ENCODE peak calls at places on chromosomes 2 and 18, in nine cellular contexts. One of them, this sample, is unnamed.

GRCh38 chr2:177998006-177998405 is 74.6 kb downstream of the PDE11A start:
- DNase-seq in AG04450: peak
- DNase-seq in NCI-H2227 treated with DMSO at 0.1 percent for 48 hours: no peak
- DNase-seq in T-helper 9 cell: no peak
- DNase-seq in GM18507: no peak
- DNase-seq in stimulated activated CD4-positive, alpha-beta T cell treated with anti-CD3 and anti-CD28 coated beads, Interleukin-1b, Interleukin-23, amount 100 ng/mL, for 24 hours: no peak
- DNase-seq in NCI-H1092: no peak
- DNase-seq in activated T-cell treated with anti-CD3 and anti-CD28 coated beads, Interleukin-2, amount 50 U/mL, for 72 hours: no peak
- DNase-seq in Calu3: no peak
- DNase-seq in this sample: peak

GRCh38 chr18:45231606-45232005 is 383.7 kb upstream of the SLC14A2 start:
- DNase-seq in AG04450: no peak
- DNase-seq in NCI-H2227 treated with DMSO at 0.1 percent for 48 hours: no peak
- DNase-seq in T-helper 9 cell: no peak
- DNase-seq in GM18507: no peak
- DNase-seq in stimulated activated CD4-positive, alpha-beta T cell treated with anti-CD3 and anti-CD28 coated beads, Interleukin-1b, Interleukin-23, amount 100 ng/mL, for 24 hours: no peak
- DNase-seq in NCI-H1092: no peak
- DNase-seq in activated T-cell treated with anti-CD3 and anti-CD28 coated beads, Interleukin-2, amount 50 U/mL, for 72 hours: no peak
- DNase-seq in Calu3: no peak
- DNase-seq in this sample: no peak

GRCh38 chr2:11698009-11698922 is 28.3 kb upstream of the NTSR2 start:
- DNase-seq in AG04450: no peak
- DNase-seq in NCI-H2227 treated with DMSO at 0.1 percent for 48 hours: no peak
- DNase-seq in T-helper 9 cell: no peak
- DNase-seq in GM18507: no peak
- DNase-seq in stimulated activated CD4-positive, alpha-beta T cell treated with anti-CD3 and anti-CD28 coated beads, Interleukin-1b, Interleukin-23, amount 100 ng/mL, for 24 hours: no peak
- DNase-seq in NCI-H1092: no peak
- DNase-seq in activated T-cell treated with anti-CD3 and anti-CD28 coated beads, Interleukin-2, amount 50 U/mL, for 72 hours: no peak
- DNase-seq in Calu3: no peak
- DNase-seq in this sample: no peak

GRCh38 chr2:189466656-189467055 is 25.4 kb downstream of the WDR75 start:
- DNase-seq in AG04450: peak
- DNase-seq in NCI-H2227 treated with DMSO at 0.1 percent for 48 hours: peak
- DNase-seq in T-helper 9 cell: no peak
- DNase-seq in GM18507: no peak
- DNase-seq in stimulated activated CD4-positive, alpha-beta T cell treated with anti-CD3 and anti-CD28 coated beads, Interleukin-1b, Interleukin-23, amount 100 ng/mL, for 24 hours: no peak
- DNase-seq in NCI-H1092: no peak
- DNase-seq in activated T-cell treated with anti-CD3 and anti-CD28 coated beads, Interleukin-2, amount 50 U/mL, for 72 hours: no peak
- DNase-seq in Calu3: peak
- DNase-seq in this sample: peak

GRCh38 chr2:151334082-151334815 is 23.1 kb upstream of the TNFAIP6 start:
- DNase-seq in AG04450: peak
- DNase-seq in NCI-H2227 treated with DMSO at 0.1 percent for 48 hours: no peak
- DNase-seq in T-helper 9 cell: no peak
- DNase-seq in GM18507: no peak
- DNase-seq in stimulated activated CD4-positive, alpha-beta T cell treated with anti-CD3 and anti-CD28 coated beads, Interleukin-1b, Interleukin-23, amount 100 ng/mL, for 24 hours: no peak
- DNase-seq in NCI-H1092: no peak
- DNase-seq in activated T-cell treated with anti-CD3 and anti-CD28 coated beads, Interleukin-2, amount 50 U/mL, for 72 hours: no peak
- DNase-seq in Calu3: peak
- DNase-seq in this sample: peak

GRCh38 chr2:238820909-238821308 is 27.0 kb upstream of the TWIST2 start:
- DNase-seq in AG04450: no peak
- DNase-seq in NCI-H2227 treated with DMSO at 0.1 percent for 48 hours: no peak
- DNase-seq in T-helper 9 cell: no peak
- DNase-seq in GM18507: no peak
- DNase-seq in stimulated activated CD4-positive, alpha-beta T cell treated with anti-CD3 and anti-CD28 coated beads, Interleukin-1b, Interleukin-23, amount 100 ng/mL, for 24 hours: no peak
- DNase-seq in NCI-H1092: no peak
- DNase-seq in activated T-cell treated with anti-CD3 and anti-CD28 coated beads, Interleukin-2, amount 50 U/mL, for 72 hours: no peak
- DNase-seq in Calu3: no peak
- DNase-seq in this sample: no peak

GRCh38 chr2:39379643-39380524 is 57.2 kb downstream of the MAP4K3 start:
- DNase-seq in AG04450: peak
- DNase-seq in NCI-H2227 treated with DMSO at 0.1 percent for 48 hours: peak
- DNase-seq in T-helper 9 cell: no peak
- DNase-seq in GM18507: peak
- DNase-seq in stimulated activated CD4-positive, alpha-beta T cell treated with anti-CD3 and anti-CD28 coated beads, Interleukin-1b, Interleukin-23, amount 100 ng/mL, for 24 hours: no peak
- DNase-seq in NCI-H1092: peak
- DNase-seq in activated T-cell treated with anti-CD3 and anti-CD28 coated beads, Interleukin-2, amount 50 U/mL, for 72 hours: no peak
- DNase-seq in Calu3: peak
- DNase-seq in this sample: peak

GRCh38 chr18:36314754-36315153 is 17.2 kb downstream of the FHOD3 start:
- DNase-seq in AG04450: peak
- DNase-seq in NCI-H2227 treated with DMSO at 0.1 percent for 48 hours: no peak
- DNase-seq in T-helper 9 cell: no peak
- DNase-seq in GM18507: no peak
- DNase-seq in stimulated activated CD4-positive, alpha-beta T cell treated with anti-CD3 and anti-CD28 coated beads, Interleukin-1b, Interleukin-23, amount 100 ng/mL, for 24 hours: no peak
- DNase-seq in NCI-H1092: no peak
- DNase-seq in activated T-cell treated with anti-CD3 and anti-CD28 coated beads, Interleukin-2, amount 50 U/mL, for 72 hours: no peak
- DNase-seq in Calu3: no peak
- DNase-seq in this sample: peak

GRCh38 chr18:70659026-70659726 is 370.3 kb downstream of the SOCS6 start:
- DNase-seq in AG04450: peak
- DNase-seq in NCI-H2227 treated with DMSO at 0.1 percent for 48 hours: no peak
- DNase-seq in T-helper 9 cell: peak
- DNase-seq in GM18507: no peak
- DNase-seq in stimulated activated CD4-positive, alpha-beta T cell treated with anti-CD3 and anti-CD28 coated beads, Interleukin-1b, Interleukin-23, amount 100 ng/mL, for 24 hours: no peak
- DNase-seq in NCI-H1092: no peak
- DNase-seq in activated T-cell treated with anti-CD3 and anti-CD28 coated beads, Interleukin-2, amount 50 U/mL, for 72 hours: peak
- DNase-seq in Calu3: no peak
- DNase-seq in this sample: no peak

GRCh38 chr18:4453712-4454547 is 1.2 kb downstream of the DLGAP1 start:
- DNase-seq in AG04450: no peak
- DNase-seq in NCI-H2227 treated with DMSO at 0.1 percent for 48 hours: no peak
- DNase-seq in T-helper 9 cell: no peak
- DNase-seq in GM18507: no peak
- DNase-seq in stimulated activated CD4-positive, alpha-beta T cell treated with anti-CD3 and anti-CD28 coated beads, Interleukin-1b, Interleukin-23, amount 100 ng/mL, for 24 hours: no peak
- DNase-seq in NCI-H1092: no peak
- DNase-seq in activated T-cell treated with anti-CD3 and anti-CD28 coated beads, Interleukin-2, amount 50 U/mL, for 72 hours: no peak
- DNase-seq in Calu3: no peak
- DNase-seq in this sample: no peak

GRCh38 chr2:133235959-133236358 is 332.3 kb downstream of the NCKAP5 start:
- DNase-seq in AG04450: peak
- DNase-seq in NCI-H2227 treated with DMSO at 0.1 percent for 48 hours: no peak
- DNase-seq in T-helper 9 cell: no peak
- DNase-seq in GM18507: no peak
- DNase-seq in stimulated activated CD4-positive, alpha-beta T cell treated with anti-CD3 and anti-CD28 coated beads, Interleukin-1b, Interleukin-23, amount 100 ng/mL, for 24 hours: no peak
- DNase-seq in NCI-H1092: no peak
- DNase-seq in activated T-cell treated with anti-CD3 and anti-CD28 coated beads, Interleukin-2, amount 50 U/mL, for 72 hours: no peak
- DNase-seq in Calu3: no peak
- DNase-seq in this sample: no peak

GRCh38 chr2:190789074-190790004 is 91.3 kb upstream of the GLS start:
- DNase-seq in AG04450: no peak
- DNase-seq in NCI-H2227 treated with DMSO at 0.1 percent for 48 hours: no peak
- DNase-seq in T-helper 9 cell: no peak
- DNase-seq in GM18507: no peak
- DNase-seq in stimulated activated CD4-positive, alpha-beta T cell treated with anti-CD3 and anti-CD28 coated beads, Interleukin-1b, Interleukin-23, amount 100 ng/mL, for 24 hours: no peak
- DNase-seq in NCI-H1092: no peak
- DNase-seq in activated T-cell treated with anti-CD3 and anti-CD28 coated beads, Interleukin-2, amount 50 U/mL, for 72 hours: no peak
- DNase-seq in Calu3: no peak
- DNase-seq in this sample: no peak

GRCh38 chr18:61833387-61833786 is 59.4 kb downstream of the RNF152 start:
- DNase-seq in AG04450: no peak
- DNase-seq in NCI-H2227 treated with DMSO at 0.1 percent for 48 hours: no peak
- DNase-seq in T-helper 9 cell: no peak
- DNase-seq in GM18507: no peak
- DNase-seq in stimulated activated CD4-positive, alpha-beta T cell treated with anti-CD3 and anti-CD28 coated beads, Interleukin-1b, Interleukin-23, amount 100 ng/mL, for 24 hours: no peak
- DNase-seq in NCI-H1092: no peak
- DNase-seq in activated T-cell treated with anti-CD3 and anti-CD28 coated beads, Interleukin-2, amount 50 U/mL, for 72 hours: no peak
- DNase-seq in Calu3: no peak
- DNase-seq in this sample: peak

GRCh38 chr2:237550057-237550415 is 16.3 kb upstream of the PRLH start:
- DNase-seq in AG04450: no peak
- DNase-seq in NCI-H2227 treated with DMSO at 0.1 percent for 48 hours: no peak
- DNase-seq in T-helper 9 cell: no peak
- DNase-seq in GM18507: no peak
- DNase-seq in stimulated activated CD4-positive, alpha-beta T cell treated with anti-CD3 and anti-CD28 coated beads, Interleukin-1b, Interleukin-23, amount 100 ng/mL, for 24 hours: no peak
- DNase-seq in NCI-H1092: no peak
- DNase-seq in activated T-cell treated with anti-CD3 and anti-CD28 coated beads, Interleukin-2, amount 50 U/mL, for 72 hours: no peak
- DNase-seq in Calu3: no peak
- DNase-seq in this sample: no peak

GRCh38 chr2:216012133-216012829 is 1.1 kb downstream of the MREG start:
- DNase-seq in AG04450: no peak
- DNase-seq in NCI-H2227 treated with DMSO at 0.1 percent for 48 hours: peak
- DNase-seq in T-helper 9 cell: no peak
- DNase-seq in GM18507: no peak
- DNase-seq in stimulated activated CD4-positive, alpha-beta T cell treated with anti-CD3 and anti-CD28 coated beads, Interleukin-1b, Interleukin-23, amount 100 ng/mL, for 24 hours: no peak
- DNase-seq in NCI-H1092: no peak
- DNase-seq in activated T-cell treated with anti-CD3 and anti-CD28 coated beads, Interleukin-2, amount 50 U/mL, for 72 hours: no peak
- DNase-seq in Calu3: peak
- DNase-seq in this sample: peak

GRCh38 chr2:196875414-196875813 is 51.1 kb downstream of the PGAP1 start:
- DNase-seq in AG04450: no peak
- DNase-seq in NCI-H2227 treated with DMSO at 0.1 percent for 48 hours: no peak
- DNase-seq in T-helper 9 cell: no peak
- DNase-seq in GM18507: no peak
- DNase-seq in stimulated activated CD4-positive, alpha-beta T cell treated with anti-CD3 and anti-CD28 coated beads, Interleukin-1b, Interleukin-23, amount 100 ng/mL, for 24 hours: no peak
- DNase-seq in NCI-H1092: no peak
- DNase-seq in activated T-cell treated with anti-CD3 and anti-CD28 coated beads, Interleukin-2, amount 50 U/mL, for 72 hours: no peak
- DNase-seq in Calu3: no peak
- DNase-seq in this sample: no peak

GRCh38 chr2:128644156-128644555 is 325.5 kb upstream of the HS6ST1 start:
- DNase-seq in AG04450: no peak
- DNase-seq in NCI-H2227 treated with DMSO at 0.1 percent for 48 hours: no peak
- DNase-seq in T-helper 9 cell: no peak
- DNase-seq in GM18507: no peak
- DNase-seq in stimulated activated CD4-positive, alpha-beta T cell treated with anti-CD3 and anti-CD28 coated beads, Interleukin-1b, Interleukin-23, amount 100 ng/mL, for 24 hours: no peak
- DNase-seq in NCI-H1092: no peak
- DNase-seq in activated T-cell treated with anti-CD3 and anti-CD28 coated beads, Interleukin-2, amount 50 U/mL, for 72 hours: no peak
- DNase-seq in Calu3: no peak
- DNase-seq in this sample: no peak

GRCh38 chr2:236166157-236166780 is 1.9 kb downstream of the GBX2 start:
- DNase-seq in AG04450: no peak
- DNase-seq in NCI-H2227 treated with DMSO at 0.1 percent for 48 hours: no peak
- DNase-seq in T-helper 9 cell: no peak
- DNase-seq in GM18507: no peak
- DNase-seq in stimulated activated CD4-positive, alpha-beta T cell treated with anti-CD3 and anti-CD28 coated beads, Interleukin-1b, Interleukin-23, amount 100 ng/mL, for 24 hours: no peak
- DNase-seq in NCI-H1092: no peak
- DNase-seq in activated T-cell treated with anti-CD3 and anti-CD28 coated beads, Interleukin-2, amount 50 U/mL, for 72 hours: no peak
- DNase-seq in Calu3: no peak
- DNase-seq in this sample: no peak

GRCh38 chr2:201777043-201777442 is 3.7 kb downstream of the ALS2 start:
- DNase-seq in AG04450: no peak
- DNase-seq in NCI-H2227 treated with DMSO at 0.1 percent for 48 hours: no peak
- DNase-seq in T-helper 9 cell: no peak
- DNase-seq in GM18507: no peak
- DNase-seq in stimulated activated CD4-positive, alpha-beta T cell treated with anti-CD3 and anti-CD28 coated beads, Interleukin-1b, Interleukin-23, amount 100 ng/mL, for 24 hours: no peak
- DNase-seq in NCI-H1092: no peak
- DNase-seq in activated T-cell treated with anti-CD3 and anti-CD28 coated beads, Interleukin-2, amount 50 U/mL, for 72 hours: no peak
- DNase-seq in Calu3: no peak
- DNase-seq in this sample: no peak

GRCh38 chr2:71389379-71390072 is 57.9 kb downstream of the ZNF638 start:
- DNase-seq in AG04450: no peak
- DNase-seq in NCI-H2227 treated with DMSO at 0.1 percent for 48 hours: no peak
- DNase-seq in T-helper 9 cell: no peak
- DNase-seq in GM18507: no peak
- DNase-seq in stimulated activated CD4-positive, alpha-beta T cell treated with anti-CD3 and anti-CD28 coated beads, Interleukin-1b, Interleukin-23, amount 100 ng/mL, for 24 hours: no peak
- DNase-seq in NCI-H1092: no peak
- DNase-seq in activated T-cell treated with anti-CD3 and anti-CD28 coated beads, Interleukin-2, amount 50 U/mL, for 72 hours: no peak
- DNase-seq in Calu3: no peak
- DNase-seq in this sample: no peak

GRCh38 chr2:240519396-240520142 is 38.2 kb downstream of the ANKMY1 start:
- DNase-seq in AG04450: no peak
- DNase-seq in NCI-H2227 treated with DMSO at 0.1 percent for 48 hours: no peak
- DNase-seq in T-helper 9 cell: no peak
- DNase-seq in GM18507: no peak
- DNase-seq in stimulated activated CD4-positive, alpha-beta T cell treated with anti-CD3 and anti-CD28 coated beads, Interleukin-1b, Interleukin-23, amount 100 ng/mL, for 24 hours: no peak
- DNase-seq in NCI-H1092: no peak
- DNase-seq in activated T-cell treated with anti-CD3 and anti-CD28 coated beads, Interleukin-2, amount 50 U/mL, for 72 hours: no peak
- DNase-seq in Calu3: no peak
- DNase-seq in this sample: no peak

GRCh38 chr2:46275995-46276394 is 21.2 kb upstream of the EPAS1 start:
- DNase-seq in AG04450: no peak
- DNase-seq in NCI-H2227 treated with DMSO at 0.1 percent for 48 hours: peak
- DNase-seq in T-helper 9 cell: no peak
- DNase-seq in GM18507: no peak
- DNase-seq in stimulated activated CD4-positive, alpha-beta T cell treated with anti-CD3 and anti-CD28 coated beads, Interleukin-1b, Interleukin-23, amount 100 ng/mL, for 24 hours: no peak
- DNase-seq in NCI-H1092: no peak
- DNase-seq in activated T-cell treated with anti-CD3 and anti-CD28 coated beads, Interleukin-2, amount 50 U/mL, for 72 hours: peak
- DNase-seq in Calu3: no peak
- DNase-seq in this sample: no peak

GRCh38 chr2:169776483-169776802 is 22.2 kb upstream of the SSB start:
- DNase-seq in AG04450: no peak
- DNase-seq in NCI-H2227 treated with DMSO at 0.1 percent for 48 hours: no peak
- DNase-seq in T-helper 9 cell: no peak
- DNase-seq in GM18507: no peak
- DNase-seq in stimulated activated CD4-positive, alpha-beta T cell treated with anti-CD3 and anti-CD28 coated beads, Interleukin-1b, Interleukin-23, amount 100 ng/mL, for 24 hours: no peak
- DNase-seq in NCI-H1092: no peak
- DNase-seq in activated T-cell treated with anti-CD3 and anti-CD28 coated beads, Interleukin-2, amount 50 U/mL, for 72 hours: no peak
- DNase-seq in Calu3: no peak
- DNase-seq in this sample: peak

GRCh38 chr2:201936817-201937216 is 96.8 kb upstream of the FZD7 start:
- DNase-seq in AG04450: no peak
- DNase-seq in NCI-H2227 treated with DMSO at 0.1 percent for 48 hours: no peak
- DNase-seq in T-helper 9 cell: no peak
- DNase-seq in GM18507: no peak
- DNase-seq in stimulated activated CD4-positive, alpha-beta T cell treated with anti-CD3 and anti-CD28 coated beads, Interleukin-1b, Interleukin-23, amount 100 ng/mL, for 24 hours: no peak
- DNase-seq in NCI-H1092: no peak
- DNase-seq in activated T-cell treated with anti-CD3 and anti-CD28 coated beads, Interleukin-2, amount 50 U/mL, for 72 hours: no peak
- DNase-seq in Calu3: peak
- DNase-seq in this sample: no peak

GRCh38 chr2:68240446-68240845 is 11.9 kb downstream of the PPP3R1 start:
- DNase-seq in AG04450: no peak
- DNase-seq in NCI-H2227 treated with DMSO at 0.1 percent for 48 hours: no peak
- DNase-seq in T-helper 9 cell: no peak
- DNase-seq in GM18507: no peak
- DNase-seq in stimulated activated CD4-positive, alpha-beta T cell treated with anti-CD3 and anti-CD28 coated beads, Interleukin-1b, Interleukin-23, amount 100 ng/mL, for 24 hours: no peak
- DNase-seq in NCI-H1092: no peak
- DNase-seq in activated T-cell treated with anti-CD3 and anti-CD28 coated beads, Interleukin-2, amount 50 U/mL, for 72 hours: no peak
- DNase-seq in Calu3: no peak
- DNase-seq in this sample: no peak

GRCh38 chr2:118813601-118814000 is 33.8 kb downstream of the EN1 start:
- DNase-seq in AG04450: no peak
- DNase-seq in NCI-H2227 treated with DMSO at 0.1 percent for 48 hours: no peak
- DNase-seq in T-helper 9 cell: no peak
- DNase-seq in GM18507: no peak
- DNase-seq in stimulated activated CD4-positive, alpha-beta T cell treated with anti-CD3 and anti-CD28 coated beads, Interleukin-1b, Interleukin-23, amount 100 ng/mL, for 24 hours: no peak
- DNase-seq in NCI-H1092: no peak
- DNase-seq in activated T-cell treated with anti-CD3 and anti-CD28 coated beads, Interleukin-2, amount 50 U/mL, for 72 hours: no peak
- DNase-seq in Calu3: no peak
- DNase-seq in this sample: no peak

GRCh38 chr2:10473121-10473756 is 25.1 kb upstream of the ODC1 start:
- DNase-seq in AG04450: no peak
- DNase-seq in NCI-H2227 treated with DMSO at 0.1 percent for 48 hours: no peak
- DNase-seq in T-helper 9 cell: no peak
- DNase-seq in GM18507: no peak
- DNase-seq in stimulated activated CD4-positive, alpha-beta T cell treated with anti-CD3 and anti-CD28 coated beads, Interleukin-1b, Interleukin-23, amount 100 ng/mL, for 24 hours: no peak
- DNase-seq in NCI-H1092: no peak
- DNase-seq in activated T-cell treated with anti-CD3 and anti-CD28 coated beads, Interleukin-2, amount 50 U/mL, for 72 hours: no peak
- DNase-seq in Calu3: no peak
- DNase-seq in this sample: no peak

GRCh38 chr2:6863792-6864191 is 1.9 kb downstream of the CMPK2 start:
- DNase-seq in AG04450: no peak
- DNase-seq in NCI-H2227 treated with DMSO at 0.1 percent for 48 hours: peak
- DNase-seq in T-helper 9 cell: no peak
- DNase-seq in GM18507: no peak
- DNase-seq in stimulated activated CD4-positive, alpha-beta T cell treated with anti-CD3 and anti-CD28 coated beads, Interleukin-1b, Interleukin-23, amount 100 ng/mL, for 24 hours: no peak
- DNase-seq in NCI-H1092: peak
- DNase-seq in activated T-cell treated with anti-CD3 and anti-CD28 coated beads, Interleukin-2, amount 50 U/mL, for 72 hours: no peak
- DNase-seq in Calu3: no peak
- DNase-seq in this sample: no peak

GRCh38 chr2:233124449-233125080 is 64.4 kb downstream of the INPP5D start:
- DNase-seq in AG04450: no peak
- DNase-seq in NCI-H2227 treated with DMSO at 0.1 percent for 48 hours: no peak
- DNase-seq in T-helper 9 cell: no peak
- DNase-seq in GM18507: peak
- DNase-seq in stimulated activated CD4-positive, alpha-beta T cell treated with anti-CD3 and anti-CD28 coated beads, Interleukin-1b, Interleukin-23, amount 100 ng/mL, for 24 hours: no peak
- DNase-seq in NCI-H1092: no peak
- DNase-seq in activated T-cell treated with anti-CD3 and anti-CD28 coated beads, Interleukin-2, amount 50 U/mL, for 72 hours: no peak
- DNase-seq in Calu3: no peak
- DNase-seq in this sample: no peak

GRCh38 chr2:216773072-216773471 is 77.7 kb upstream of the IGFBP5 start:
- DNase-seq in AG04450: no peak
- DNase-seq in NCI-H2227 treated with DMSO at 0.1 percent for 48 hours: peak
- DNase-seq in T-helper 9 cell: no peak
- DNase-seq in GM18507: no peak
- DNase-seq in stimulated activated CD4-positive, alpha-beta T cell treated with anti-CD3 and anti-CD28 coated beads, Interleukin-1b, Interleukin-23, amount 100 ng/mL, for 24 hours: no peak
- DNase-seq in NCI-H1092: no peak
- DNase-seq in activated T-cell treated with anti-CD3 and anti-CD28 coated beads, Interleukin-2, amount 50 U/mL, for 72 hours: no peak
- DNase-seq in Calu3: no peak
- DNase-seq in this sample: no peak

GRCh38 chr2:124623560-124623959 is 598.5 kb downstream of the CNTNAP5 start:
- DNase-seq in AG04450: no peak
- DNase-seq in NCI-H2227 treated with DMSO at 0.1 percent for 48 hours: no peak
- DNase-seq in T-helper 9 cell: no peak
- DNase-seq in GM18507: no peak
- DNase-seq in stimulated activated CD4-positive, alpha-beta T cell treated with anti-CD3 and anti-CD28 coated beads, Interleukin-1b, Interleukin-23, amount 100 ng/mL, for 24 hours: no peak
- DNase-seq in NCI-H1092: no peak
- DNase-seq in activated T-cell treated with anti-CD3 and anti-CD28 coated beads, Interleukin-2, amount 50 U/mL, for 72 hours: no peak
- DNase-seq in Calu3: no peak
- DNase-seq in this sample: no peak